ENCODE peak calls at places on chromosomes 7 and 10, in four cellular contexts. H is left ventricle myocardium inferior, U is AG09319, I is IMR-90. W is an unnamed sample.
A peak's percentile ranks its signal among the peaks of the same experiment; 100 is the strongest.

GRCh38 chr10:98309366-98310355 is 41.7 kb upstream of the LOXL4 start:
- DNase-seq in U (peak; percentile 67), H (peak; percentile 72), I (peak; percentile 87), W (peak; percentile 83)

GRCh38 chr10:61621538-61622150 is 41.1 kb upstream of the CABCOCO1 start:
- DNase-seq in U (no peak), I (no peak), H (no peak), W (peak; percentile 20)

GRCh38 chr7:96248405-96248804 is 73.5 kb downstream of the SLC25A13 start:
- DNase-seq in I (no peak), H (no peak), U (no peak), W (no peak)

GRCh38 chr7:22142593-22142992 is 196.9 kb upstream of the CDCA7L start:
- DNase-seq in U (no peak), H (no peak), I (no peak), W (no peak)

GRCh38 chr10:88198023-88198422 is 334.6 kb downstream of the PTEN start:
- DNase-seq in I (no peak), H (no peak), U (no peak), W (no peak)

GRCh38 chr10:58399410-58399809 is 14.2 kb downstream of the TFAM start:
- DNase-seq in I (peak; percentile 48), U (no peak), H (no peak), W (no peak)

GRCh38 chr10:43233601-43234430 is 33.0 kb downstream of the RASGEF1A start:
- DNase-seq in H (no peak), I (no peak), U (no peak), W (no peak)

GRCh38 chr7:151761256-151761655 is 115.7 kb downstream of the PRKAG2 start:
- DNase-seq in H (no peak), U (no peak), I (no peak), W (no peak)

GRCh38 chr7:106376026-106376799 is 91.4 kb upstream of the NAMPT start:
- DNase-seq in I (no peak), H (no peak), U (no peak), W (peak; percentile 73)

GRCh38 chr10:91824076-91824475 is 25.9 kb downstream of the TNKS2 start:
- DNase-seq in I (no peak), U (no peak), H (no peak), W (no peak)

GRCh38 chr7:65731129-65731528 is 141.7 kb upstream of the VKORC1L1 start:
- DNase-seq in I (no peak), H (no peak), U (no peak), W (no peak)

GRCh38 chr7:65731562-65732035 is 141.3 kb upstream of the VKORC1L1 start:
- DNase-seq in I (no peak), H (peak; percentile 18), U (no peak), W (peak; percentile 23)
- TF ChIP-seq CTCF in I (no peak), H (no peak), U (no peak), W (peak; percentile 47)

DNA sequence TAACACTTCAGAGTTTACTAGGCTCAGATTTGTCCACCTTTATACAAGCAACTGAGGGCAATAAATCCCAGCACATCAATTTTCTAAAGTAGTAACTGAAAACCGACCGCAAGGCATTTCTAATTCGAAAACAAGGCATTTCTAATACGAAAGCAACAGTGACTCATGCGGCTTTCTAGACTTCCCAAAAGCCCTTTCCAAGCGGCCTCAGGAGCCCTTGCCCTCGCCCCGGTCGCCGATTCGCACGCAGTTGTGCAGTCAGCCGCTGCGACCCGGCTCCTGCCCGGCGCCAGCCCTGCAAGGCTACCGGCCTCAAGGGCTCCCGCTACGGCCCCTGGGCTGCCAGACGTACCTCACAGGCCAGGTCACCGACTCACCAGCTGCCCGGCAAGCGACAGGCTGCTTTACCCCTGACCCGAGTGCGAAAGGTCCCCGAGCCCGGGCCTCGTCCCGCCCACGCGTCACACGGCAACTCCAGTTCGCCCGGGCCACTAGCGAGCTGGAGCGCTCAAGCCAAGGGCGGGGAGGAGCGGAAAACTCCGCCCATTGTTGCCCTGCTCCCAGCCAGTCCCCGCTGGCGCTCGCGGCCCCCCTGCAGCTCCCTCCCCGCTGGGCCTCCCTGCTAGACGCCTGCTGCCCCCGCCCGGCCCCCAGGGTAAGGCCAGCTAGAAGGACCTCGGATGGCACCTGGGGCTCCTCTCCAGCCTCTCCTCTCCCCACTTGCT is 7.3 kb downstream of the NCOA4 start:
- DNase-seq in I (peak; percentile 93), H (peak; percentile 93), U (peak; percentile 80), W (peak; percentile 97)
- TF ChIP-seq CTCF in I (peak; percentile 35), H (peak; percentile 43), U (peak; percentile 39), W (peak; percentile 32)

GRCh38 chr7:52920977-52921376 is 114.5 kb upstream of the POM121L12 start:
- DNase-seq in H (no peak), I (no peak), U (no peak), W (no peak)

DNA sequence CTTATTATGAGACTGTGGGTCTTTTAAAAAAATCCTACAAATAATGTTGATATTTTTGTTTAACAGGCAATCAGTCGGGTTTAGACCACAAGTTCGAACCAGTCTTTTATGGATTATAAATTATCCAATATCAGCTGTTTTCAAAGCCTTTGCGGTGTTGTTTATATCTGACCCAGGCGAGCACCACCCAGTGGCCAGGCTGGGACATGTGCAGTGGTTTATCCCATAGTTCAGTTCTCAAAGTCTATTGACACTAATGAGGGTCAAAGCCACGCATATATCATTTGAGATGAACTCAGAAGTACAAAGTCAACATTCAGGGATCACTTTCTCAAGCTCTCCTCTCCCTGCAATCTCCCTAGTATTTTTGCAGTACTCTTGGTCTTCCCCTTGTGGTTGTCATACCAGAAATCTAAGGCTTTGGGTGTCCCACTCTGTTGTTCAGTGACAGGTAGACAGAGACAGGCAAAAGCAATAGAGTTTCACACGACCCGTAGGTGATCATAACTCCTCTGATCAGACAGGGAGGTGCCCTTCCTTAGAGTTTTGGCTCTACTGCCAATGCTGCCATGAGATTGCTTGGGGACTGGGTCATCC is 117.4 kb upstream of the POM121L12 start:
- DNase-seq in U (no peak), H (no peak), I (no peak), W (no peak)
- TF ChIP-seq CTCF in U (no peak), H (peak; percentile 15), I (no peak), W (peak; percentile 31)

GRCh38 chr7:98167653-98168052 is 43.6 kb upstream of the BHLHA15 start:
- DNase-seq in I (no peak), U (no peak), H (no peak), W (no peak)

GRCh38 chr7:98168904-98169621 is 42.2 kb upstream of the BHLHA15 start:
- DNase-seq in I (no peak), H (no peak), U (no peak), W (no peak)

GRCh38 chr7:98166668-98166970 is 44.6 kb upstream of the BHLHA15 start:
- DNase-seq in U (no peak), I (no peak), H (no peak), W (no peak)

GRCh38 chr7:98165827-98166667 is 45.2 kb upstream of the BHLHA15 start:
- DNase-seq in U (no peak), I (peak; percentile 14), H (no peak), W (peak; percentile 30)

GRCh38 chr7:98168181-98168903 is 42.9 kb upstream of the BHLHA15 start:
- DNase-seq in H (no peak), I (peak; percentile 66), U (peak; percentile 18), W (peak; percentile 67)
- TF ChIP-seq CTCF in H (peak; percentile 90), I (peak; percentile 87), U (peak; percentile 84), W (peak; percentile 78)

GRCh38 chr7:112452102-112452888 is 2.0 kb downstream of the IFRD1 start:
- DNase-seq in I (peak; percentile 42), H (peak; percentile 26), U (peak; percentile 7), W (peak; percentile 80)
- TF ChIP-seq CTCF in I (peak; percentile 12), H (no peak), U (peak; percentile 32), W (no peak)

DNA sequence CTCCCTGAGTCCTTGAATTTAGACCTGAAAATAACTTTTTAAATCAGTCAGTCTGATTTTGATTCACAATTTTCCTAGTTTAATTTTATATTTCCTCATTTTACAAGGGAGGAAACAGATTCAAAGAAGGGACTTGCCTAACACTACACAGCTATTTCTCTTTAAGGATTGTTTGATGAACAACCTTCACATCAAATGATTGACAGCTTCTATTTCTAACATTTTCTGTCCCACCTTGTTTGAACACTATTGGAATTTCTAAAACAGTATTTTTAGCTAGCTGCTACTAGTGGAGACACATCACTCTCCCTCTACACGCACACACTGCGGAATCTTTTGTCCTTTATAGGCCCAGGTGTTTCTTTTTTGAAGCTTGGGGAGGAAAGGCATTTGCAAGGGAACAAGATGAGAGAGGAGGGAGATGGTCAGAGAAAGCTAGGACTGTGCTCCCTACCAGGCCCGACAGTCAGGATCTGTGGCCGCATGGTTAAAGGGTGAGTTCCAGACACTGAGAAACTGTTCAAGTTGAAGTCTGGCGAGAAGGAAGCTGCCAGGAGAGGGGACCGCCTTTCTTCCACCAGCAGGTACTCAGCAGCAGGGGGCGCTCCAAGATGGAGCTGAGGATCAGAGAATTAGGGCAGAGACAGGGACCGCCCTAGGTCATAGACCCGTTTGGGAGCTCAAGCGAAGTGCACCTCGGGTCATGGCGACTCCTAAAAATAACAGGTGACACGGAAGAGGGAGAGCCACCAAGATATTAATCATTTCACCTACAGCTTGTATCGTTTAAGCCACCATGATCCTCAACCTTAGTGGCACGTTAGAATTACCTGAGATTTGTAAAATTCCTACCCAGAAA is 49.7 kb downstream of the DNAJC12 start:
- DNase-seq in H (peak; percentile 57), U (no peak), I (no peak), W (peak; percentile 12)
- TF ChIP-seq CTCF in H (peak; percentile 63), U (peak; percentile 31), I (peak; percentile 43), W (peak; percentile 66)